ENCODE peak calls at places on chromosomes 6 and 20, in five cellular contexts. S is neural progenitor cell; H is left ventricle myocardium inferior; Y is fibroblast of lung; A is CD8-positive, alpha-beta T cell. E is an unnamed sample.

GRCh38 chr6:144248470-144249301 is 36.4 kb upstream of the UTRN start:
- DNase-seq in S (no peak), A (no peak), Y (peak; percentile 87), H (no peak), E (no peak)

GRCh38 chr6:128508588-128509296 is 11.7 kb downstream of the PTPRK start:
- DNase-seq in A (no peak), Y (peak; percentile 88), H (no peak), S (no peak), E (no peak)

GRCh38 chr6:158544428-158544827 is 15.5 kb upstream of the TMEM181 start:
- DNase-seq in S (peak; percentile 52), Y (no peak), A (no peak), H (no peak), E (no peak)

GRCh38 chr6:82385961-82386360 is 22.3 kb downstream of the TPBG start:
- DNase-seq in S (no peak), H (no peak), A (no peak), Y (no peak), E (no peak)

GRCh38 chr20:53827996-53828672 is 234.5 kb upstream of the ZNF217 start:
- DNase-seq in A (no peak), Y (peak; percentile 100), H (no peak), S (no peak), E (no peak)

GRCh38 chr6:168713839-168714238 is 272.9 kb downstream of the SMOC2 start:
- DNase-seq in A (peak; percentile 45), Y (no peak), H (no peak), S (no peak), E (peak; percentile 59)

GRCh38 chr20:17530716-17531536 is at the start of gene BFSP1:
- DNase-seq in H (peak; percentile 47), S (peak; percentile 96), A (no peak), Y (peak; percentile 58), E (peak; percentile 68)

GRCh38 chr6:4906293-4906941 is 97.4 kb downstream of the RPP40 start:
- DNase-seq in Y (no peak), S (no peak), A (no peak), H (no peak), E (no peak)

GRCh38 chr6:57205550-57206328 is 16.4 kb downstream of the RAB23 start:
- DNase-seq in A (no peak), Y (no peak), S (no peak), H (no peak), E (no peak)

GRCh38 chr6:147906361-147906760 is 397.9 kb downstream of the SAMD5 start:
- DNase-seq in H (no peak), S (no peak), A (no peak), Y (no peak), E (no peak)

GRCh38 chr6:125480146-125480545 is 178.4 kb upstream of the HDDC2 start:
- DNase-seq in H (no peak), A (no peak), Y (no peak), S (no peak), E (no peak)

GRCh38 chr20:35726759-35727711 is 15.0 kb downstream of the RBM39 start:
- DNase-seq in S (no peak), Y (no peak), A (no peak), H (no peak), E (no peak)

GRCh38 chr20:24672181-24672880 is 202.9 kb downstream of the SYNDIG1 start:
- DNase-seq in A (no peak), S (no peak), H (no peak), Y (peak; percentile 71), E (no peak)

GRCh38 chr20:64226686-64227576 is 28.6 kb upstream of the PCMTD2 start:
- DNase-seq in H (no peak), Y (no peak), S (no peak), A (peak; percentile 54), E (no peak)

GRCh38 chr6:141552463-141552862 is 580.3 kb upstream of the GJE1 start:
- DNase-seq in Y (peak; percentile 70), A (no peak), H (no peak), S (no peak), E (no peak)

GRCh38 chr6:90184334-90185298 is 112.0 kb downstream of the BACH2 start:
- DNase-seq in A (no peak), H (no peak), S (no peak), Y (no peak), E (peak; percentile 63)

GRCh38 chr6:53752856-53753255 is 41.9 kb upstream of the LRRC1 start:
- DNase-seq in S (no peak), H (no peak), Y (peak; percentile 45), A (no peak), E (no peak)

GRCh38 chr20:64184795-64185194 is 20.5 kb downstream of the MYT1 start:
- DNase-seq in Y (no peak), S (no peak), H (no peak), A (no peak), E (no peak)

GRCh38 chr20:63701329-63702035 is 5.0 kb downstream of the TNFRSF6B start:
- DNase-seq in H (no peak), A (no peak), Y (no peak), S (no peak), E (no peak)

GRCh38 chr6:157045831-157046454 is 268.8 kb downstream of the ARID1B start:
- DNase-seq in A (no peak), S (peak; percentile 49), Y (peak; percentile 77), H (no peak), E (no peak)

GRCh38 chr6:88493717-88494116 is 327.6 kb upstream of the CNR1 start:
- DNase-seq in Y (no peak), A (no peak), H (no peak), S (no peak), E (no peak)

GRCh38 chr6:73339340-73339739 is 14.7 kb downstream of the DPPA5 start:
- DNase-seq in Y (no peak), H (no peak), S (no peak), A (no peak), E (no peak)

GRCh38 chr20:32482251-32483220 is 102.6 kb downstream of the NOL4L start:
- DNase-seq in S (peak; percentile 74), Y (no peak), A (peak; percentile 64), H (peak; percentile 63), E (peak; percentile 55)

GRCh38 chr20:46807998-46808397 is 86.6 kb upstream of the EYA2 start:
- DNase-seq in A (no peak), Y (no peak), H (no peak), S (no peak), E (no peak)

GRCh38 chr6:39980839-39981580 is 46.7 kb upstream of the MOCS1 start:
- DNase-seq in S (peak; percentile 74), A (no peak), Y (peak; percentile 58), H (no peak), E (no peak)

GRCh38 chr6:10412948-10413849 is 1.7 kb downstream of the TFAP2A start:
- DNase-seq in Y (no peak), A (no peak), S (peak; percentile 14), H (no peak), E (peak; percentile 73)

DNA sequence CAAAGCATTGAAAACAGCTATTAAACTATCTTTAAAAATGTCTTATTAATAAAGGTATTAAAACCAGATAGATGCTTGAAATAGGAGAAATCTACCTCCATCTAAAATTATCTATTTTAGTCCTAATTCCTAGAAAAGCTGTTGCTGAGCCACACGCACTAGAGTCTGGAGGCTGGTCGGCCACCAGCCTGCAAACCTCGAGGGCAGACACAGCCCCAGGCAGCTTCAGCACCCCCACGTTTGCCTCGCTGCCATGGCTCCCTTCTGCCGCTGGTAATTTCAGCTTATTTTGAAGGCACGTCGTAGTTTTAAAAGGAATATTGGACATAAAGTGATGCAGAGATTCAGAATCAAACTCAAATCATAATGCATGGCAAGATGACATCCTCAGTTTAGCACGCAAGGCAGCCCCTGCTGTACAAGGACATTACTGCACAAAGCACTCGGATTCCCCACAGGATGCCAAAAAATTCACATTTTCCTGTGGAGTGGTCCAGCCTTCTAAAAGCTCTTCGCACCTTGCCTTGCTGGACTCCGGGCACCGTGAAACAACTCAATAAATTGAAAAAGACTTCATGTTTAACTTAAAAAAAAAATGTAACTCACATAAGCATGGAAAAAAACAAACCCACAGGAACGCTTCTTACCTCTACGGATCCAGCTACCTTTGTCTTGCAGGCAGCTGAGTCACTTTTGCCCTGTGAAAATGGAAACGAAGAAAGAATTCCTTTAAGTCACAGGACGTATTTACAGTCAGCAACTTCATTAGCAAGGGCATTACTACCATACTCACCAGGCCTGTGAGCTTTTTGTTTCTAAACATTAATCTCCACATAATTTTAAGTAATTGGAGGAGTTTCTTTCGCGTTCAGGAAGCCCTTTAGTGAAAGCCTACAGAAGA is 143.4 kb upstream of the RPS6KA2 start:
- DNase-seq in Y (no peak), A (peak; percentile 42), S (no peak), H (no peak), E (no peak)
- TF ChIP-seq CTCF in Y (no peak), A (no peak), S (no peak), H (no peak), E (no peak)

GRCh38 chr6:108888052-108888451 is 39.8 kb downstream of the ARMC2 start:
- DNase-seq in A (no peak), Y (no peak), S (no peak), H (no peak), E (no peak)
- H3K27ac ChIP-seq in A (no peak overlapping the region), Y (no peak overlapping the region), S (no peak overlapping the region), H (no peak overlapping the region), E (no peak overlapping the region)

DNA sequence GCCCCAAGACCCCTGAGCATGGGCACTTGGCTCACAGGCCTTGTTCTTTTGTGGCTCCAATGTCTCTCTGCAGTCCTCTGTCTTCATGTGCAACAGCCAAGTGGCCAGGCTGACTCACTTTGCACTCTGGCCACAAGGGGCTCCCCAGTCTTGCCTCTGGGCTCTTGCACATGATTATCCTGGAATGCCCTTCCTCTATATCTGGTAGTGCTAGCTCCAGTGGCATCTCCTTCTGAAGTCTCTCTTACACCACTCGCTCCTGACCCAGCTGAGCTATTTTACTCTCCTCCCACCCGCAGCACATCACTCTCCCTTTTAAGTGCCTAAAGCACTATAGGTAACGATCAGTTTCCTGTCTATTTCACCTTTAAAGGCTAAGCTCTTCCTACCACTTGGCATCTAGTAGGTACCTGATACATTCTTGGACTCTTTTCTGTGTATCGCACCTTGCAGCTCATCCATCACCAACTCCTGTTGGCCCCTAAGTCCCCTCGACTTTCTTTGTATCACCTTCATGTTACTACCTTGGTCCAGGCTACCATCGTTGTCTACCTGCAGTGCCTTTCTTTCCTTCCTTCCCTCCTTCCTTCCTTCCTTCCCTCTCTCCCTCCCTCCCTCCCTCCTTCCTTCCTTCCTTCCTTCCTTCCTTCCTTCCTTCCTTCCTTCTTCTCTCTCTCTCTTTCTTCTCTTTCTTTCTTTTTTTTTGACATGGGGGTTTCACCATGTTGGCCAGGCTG is 211.9 kb upstream of the RNF24 start:
- DNase-seq in Y (peak; percentile 69), H (no peak), A (no peak), S (peak; percentile 45), E (no peak)
- TF ChIP-seq CTCF in Y (peak; percentile 52), H (peak; percentile 40), A (no peak), S (peak; percentile 48), E (no peak)

DNA sequence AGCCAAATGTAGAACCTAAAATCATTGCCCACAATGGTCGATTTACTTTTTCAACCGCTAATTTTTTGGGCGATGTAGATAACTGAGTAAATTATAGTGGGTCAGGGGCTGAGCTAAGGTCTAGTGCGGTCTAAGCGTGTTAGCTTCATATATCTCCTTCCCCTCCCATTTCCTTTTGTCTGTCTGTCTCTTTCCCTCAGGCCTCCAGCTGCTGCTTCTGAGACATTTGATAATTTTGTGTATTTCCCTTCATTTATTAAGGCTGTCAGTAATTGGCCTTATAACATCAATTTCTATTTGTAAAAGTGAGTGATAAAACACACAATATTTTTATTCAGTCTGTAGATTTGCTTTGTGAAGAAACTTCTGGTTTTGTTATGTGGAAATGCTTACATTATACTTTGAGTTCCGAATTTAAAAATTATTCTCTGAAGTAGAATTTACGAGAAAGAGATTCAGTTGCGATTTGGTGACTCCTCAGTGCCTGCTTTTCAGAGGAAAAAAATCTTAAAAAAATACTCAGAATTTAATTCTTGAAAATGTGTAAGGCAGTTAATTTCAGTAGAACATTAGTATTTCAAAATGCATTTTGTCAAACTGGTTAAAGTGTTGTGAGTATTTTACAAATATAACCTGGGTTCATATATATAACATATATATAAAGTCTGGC is 1.4 kb downstream of the TMEM170B start:
- DNase-seq in Y (no peak), A (no peak), H (no peak), S (peak; percentile 14), E (no peak)
- H3K27ac ChIP-seq in Y (no peak overlapping the region), A (no peak overlapping the region), H (peak overlapping the region; percentile 85), S (no peak overlapping the region), E (no peak overlapping the region)